ENCODE peak calls at places on chromosome 22, in nine cellular contexts. H, N, R, T, Y, B, L, S and W are unnamed samples. For H3K4me1, the result is how much of the 10 kb centered on the place peaks cover.

GRCh38 chr22:25141994-25142620 is 57.6 kb upstream of the CRYBB3 start:
- DNase-seq in H (no peak), N (no peak), R (no peak), T (peak), Y (no peak), B (no peak), L (no peak), S (no peak), W (no peak)

GRCh38 chr22:23164091-23164490 is 16.2 kb upstream of the BCR start:
- DNase-seq in H (no peak), N (no peak), R (no peak), T (no peak), Y (no peak), B (no peak), L (no peak), S (no peak), W (no peak)

GRCh38 chr22:28333106-28333505 is 346.5 kb downstream of the TTC28 start:
- DNase-seq in H (no peak), N (no peak), R (no peak), T (no peak), Y (no peak), B (no peak), L (no peak), S (no peak), W (no peak)

GRCh38 chr22:47204002-47204979 is 441.8 kb downstream of the TBC1D22A start:
- DNase-seq in H (no peak), N (peak), R (no peak), T (no peak), Y (no peak), B (no peak), L (no peak), S (no peak), W (no peak)

GRCh38 chr22:43476341-43476740 is 64.5 kb downstream of the MPPED1 start:
- DNase-seq in H (no peak), N (peak), R (no peak), T (peak), Y (no peak), B (no peak), L (no peak), S (no peak), W (no peak)

GRCh38 chr22:25024895-25025294 is 72.4 kb downstream of the KIAA1671 start:
- DNase-seq in H (no peak), N (no peak), R (no peak), T (no peak), Y (no peak), B (no peak), L (no peak), S (no peak), W (no peak)

GRCh38 chr22:19172213-19173046 is 6.1 kb downstream of the SLC25A1 start:
- DNase-seq in H (no peak), N (no peak), R (no peak), T (no peak), Y (no peak), B (no peak), L (no peak), S (no peak), W (no peak)

GRCh38 chr22:20994128-20994901 is 7.6 kb downstream of the THAP7 start:
- DNase-seq in H (no peak), N (no peak), R (no peak), T (no peak), Y (no peak), B (no peak), L (no peak), S (no peak), W (no peak)

GRCh38 chr22:40606306-40606705 is 30.2 kb downstream of the MRTFA start:
- DNase-seq in H (no peak), N (no peak), R (no peak), T (no peak), Y (no peak), B (no peak), L (no peak), S (no peak), W (no peak)

GRCh38 chr22:36571991-36572390 is 43.0 kb upstream of the EIF3D start:
- DNase-seq in H (no peak), N (no peak), R (no peak), T (no peak), Y (no peak), B (no peak), L (peak), S (peak), W (no peak)
- H3K27ac ChIP-seq in H (no peak), N (no peak), R (no peak), T (no peak), Y (no peak), B (no peak), L (no peak), S (no peak), W (no peak)

GRCh38 chr22:26574001-26574723 is 15.8 kb downstream of the TPST2 start:
- DNase-seq in H (no peak), N (no peak), R (no peak), T (no peak), Y (no peak), B (no peak), L (no peak), S (no peak), W (no peak)

GRCh38 chr22:26577081-26577480 is 12.9 kb downstream of the TPST2 start:
- DNase-seq in H (no peak), N (no peak), R (no peak), T (no peak), Y (no peak), B (no peak), L (no peak), S (no peak), W (no peak)

GRCh38 chr22:26573026-26573662 is 16.8 kb downstream of the TPST2 start:
- DNase-seq in H (no peak), N (no peak), R (no peak), T (no peak), Y (peak), B (peak), L (no peak), S (no peak), W (no peak)

GRCh38 chr22:26579331-26579886 is 10.5 kb downstream of the TPST2 start:
- DNase-seq in H (no peak), N (no peak), R (no peak), T (no peak), Y (peak), B (no peak), L (no peak), S (no peak), W (no peak)

GRCh38 chr22:26576026-26576680 is 13.8 kb downstream of the TPST2 start:
- DNase-seq in H (no peak), N (no peak), R (no peak), T (no peak), Y (no peak), B (no peak), L (no peak), S (no peak), W (no peak)
- H3K4me1 ChIP-seq in H (under half), N (under half), R (under half), T (half or more), Y (half or more), B (under half), L (under half), S (under half), W (under half)

GRCh38 chr22:32880906-32881596 is 79.5 kb downstream of the TIMP3 start:
- DNase-seq in H (peak), N (peak), R (no peak), T (no peak), Y (peak), B (no peak), L (peak), S (no peak), W (no peak)
- H3K27ac ChIP-seq in H (peak), N (peak), R (no peak), T (no peak), Y (peak), B (no peak), L (no peak), S (no peak), W (no peak)

GRCh38 chr22:41934284-41935014 is 7.8 kb upstream of the TNFRSF13C start:
- DNase-seq in H (no peak), N (peak), R (no peak), T (no peak), Y (no peak), B (no peak), L (no peak), S (no peak), W (no peak)
- H3K4me1 ChIP-seq in H (under half), N (under half), R (under half), T (under half), Y (under half), B (under half), L (under half), S (under half), W (under half)

DNA sequence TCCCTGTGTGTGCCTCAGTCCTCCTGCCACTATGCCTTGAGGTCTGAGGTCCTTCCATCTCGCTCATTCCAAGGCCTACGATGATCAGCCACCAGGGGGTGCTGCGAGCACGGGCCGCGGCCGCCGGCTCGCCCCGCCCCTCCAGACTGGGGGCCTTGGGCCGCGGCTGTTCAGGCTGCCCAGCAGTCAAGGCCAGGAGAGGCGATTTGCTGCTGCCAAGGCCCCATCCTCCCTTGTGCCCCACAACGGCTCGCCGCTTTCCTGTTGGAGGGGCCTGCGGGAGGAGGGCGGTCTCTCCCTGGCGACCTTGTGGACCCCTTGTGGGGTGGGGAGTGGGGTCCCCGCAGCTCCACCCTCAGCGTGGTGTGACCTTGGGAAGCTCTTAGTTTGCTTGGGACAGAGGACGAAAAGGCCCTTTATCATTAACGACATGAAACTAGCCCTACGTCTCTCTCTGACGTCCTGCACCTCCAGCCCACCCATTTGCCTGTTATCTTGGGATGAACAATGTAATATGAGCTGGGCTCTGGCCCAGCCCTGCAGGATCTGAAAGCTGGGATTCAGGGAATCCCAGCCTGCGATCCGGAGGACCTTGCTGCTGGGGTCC is 5.4 kb upstream of the GALR3 start:
- DNase-seq in H (peak), N (peak), R (no peak), T (peak), Y (peak), B (peak), L (peak), S (peak), W (peak)
- H3K27ac ChIP-seq in H (peak), N (peak), R (peak), T (peak), Y (no peak), B (no peak), L (no peak), S (no peak), W (no peak)

GRCh38 chr22:46096051-46096450 is 54.3 kb upstream of the PPARA start:
- DNase-seq in H (no peak), N (no peak), R (no peak), T (no peak), Y (no peak), B (no peak), L (no peak), S (no peak), W (no peak)

GRCh38 chr22:46096706-46097230 is 53.6 kb upstream of the PPARA start:
- DNase-seq in H (no peak), N (no peak), R (no peak), T (no peak), Y (no peak), B (no peak), L (no peak), S (no peak), W (no peak)

GRCh38 chr22:46092646-46093410 is 57.5 kb upstream of the PPARA start:
- DNase-seq in H (no peak), N (no peak), R (no peak), T (no peak), Y (no peak), B (no peak), L (no peak), S (no peak), W (no peak)

GRCh38 chr22:46093796-46094195 is 56.5 kb upstream of the PPARA start:
- DNase-seq in H (no peak), N (no peak), R (no peak), T (no peak), Y (no peak), B (no peak), L (no peak), S (no peak), W (no peak)

DNA sequence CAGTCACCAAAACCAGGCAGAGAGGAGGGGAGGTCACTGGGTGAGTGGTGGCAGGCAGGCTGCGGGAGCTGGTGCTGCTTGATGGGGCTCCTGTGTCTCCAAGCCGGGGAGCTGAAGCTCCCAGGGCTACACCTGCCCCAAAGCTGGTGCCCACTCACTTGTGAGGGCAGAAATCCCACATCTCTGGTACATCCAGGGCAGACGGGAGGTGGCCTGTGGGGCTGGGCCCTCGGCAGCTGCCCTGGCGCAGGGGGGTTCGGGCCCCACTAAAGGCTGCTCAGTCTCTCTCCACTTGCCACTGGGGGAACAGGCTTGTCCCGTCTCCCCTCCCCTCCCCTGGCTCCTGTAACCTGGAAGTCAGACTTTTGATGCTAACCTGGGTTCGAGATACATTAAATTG is 55.6 kb upstream of the PPARA start:
- DNase-seq in H (no peak), N (no peak), R (no peak), T (no peak), Y (no peak), B (no peak), L (no peak), S (no peak), W (no peak)
- H3K4me1 ChIP-seq in H (under half), N (under half), R (under half), T (under half), Y (half or more), B (half or more), L (under half), S (under half), W (under half)

GRCh38 chr22:50327711-50328019 is 853 bp upstream of the DENND6B start:
- DNase-seq in H (no peak), N (no peak), R (no peak), T (peak), Y (no peak), B (no peak), L (no peak), S (no peak), W (no peak)

GRCh38 chr22:50326225-50326958 is 420 bp downstream of the DENND6B start:
- DNase-seq in H (no peak), N (peak), R (no peak), T (no peak), Y (no peak), B (no peak), L (peak), S (no peak), W (no peak)

GRCh38 chr22:50325444-50326224 is 1.2 kb downstream of the DENND6B start:
- DNase-seq in H (no peak), N (no peak), R (no peak), T (no peak), Y (no peak), B (no peak), L (no peak), S (no peak), W (no peak)

GRCh38 chr22:50326959-50327710 is at the start of gene DENND6B:
- DNase-seq in H (peak), N (peak), R (no peak), T (peak), Y (peak), B (peak), L (peak), S (peak), W (peak)

DNA sequence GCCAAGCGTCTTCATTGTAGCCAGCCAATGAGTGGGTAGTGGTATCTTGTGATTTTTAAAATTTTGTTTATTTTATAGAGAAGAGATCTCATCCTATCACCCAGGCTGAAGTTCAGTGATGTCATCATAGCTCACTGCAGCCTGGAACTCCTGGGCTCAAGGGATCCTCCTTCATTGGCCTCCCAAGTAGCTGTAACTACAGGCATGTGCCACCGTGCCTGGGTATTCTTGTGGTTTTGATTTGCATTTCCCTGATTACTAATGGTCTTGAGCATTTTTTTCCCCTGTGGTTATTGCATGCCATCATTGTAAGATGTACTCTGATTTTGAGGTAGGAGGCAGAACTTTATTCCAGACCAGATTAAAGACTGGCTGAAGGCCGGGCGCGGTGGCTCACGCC is 2.4 kb upstream of the DENND6B start:
- DNase-seq in H (no peak), N (no peak), R (no peak), T (no peak), Y (no peak), B (no peak), L (no peak), S (peak), W (peak)
- H3K27ac ChIP-seq in H (no peak), N (no peak), R (no peak), T (no peak), Y (no peak), B (no peak), L (no peak), S (no peak), W (no peak)

GRCh38 chr22:39315389-39315788 is 4.0 kb downstream of the RPL3 start:
- DNase-seq in H (no peak), N (no peak), R (no peak), T (no peak), Y (no peak), B (no peak), L (no peak), S (no peak), W (no peak)
- H3K4me1 ChIP-seq in H (under half), N (under half), R (half or more), T (under half), Y (half or more), B (under half), L (under half), S (under half), W (under half)